ENCODE peak calls at places on chromosomes 1 and 21, in four cellular contexts. V is G401, R is MV-4-11, N is fibroblast of pulmonary artery. B is an unnamed sample.

GRCh38 chr1:38151399-38151798 is 104.8 kb upstream of the POU3F1 start:
- DNase-seq in R (no peak), V (no peak), N (no peak), B (no peak)

GRCh38 chr21:38631171-38631570 is 132.9 kb upstream of the ERG start:
- DNase-seq in V (no peak), R (peak), N (peak), B (peak)

GRCh38 chr21:34642211-34643075 is 26.4 kb upstream of the CLIC6 start:
- DNase-seq in R (peak), V (no peak), N (peak), B (peak)

GRCh38 chr1:27686223-27686990 is 14.4 kb upstream of the IFI6 start:
- DNase-seq in V (no peak), R (no peak), N (no peak), B (no peak)

GRCh38 chr1:19205403-19205802 is 4.7 kb downstream of the UBR4 start:
- DNase-seq in R (no peak), N (no peak), V (no peak), B (no peak)

GRCh38 chr1:112528076-112528475 is 19.3 kb downstream of the WNT2B start:
- DNase-seq in N (no peak), R (no peak), V (peak), B (no peak)

GRCh38 chr21:28436286-28436932 is 556.3 kb downstream of the LTN1 start:
- DNase-seq in V (no peak), N (peak), R (no peak), B (peak)

GRCh38 chr1:234836045-234836681 is 226.2 kb upstream of the IRF2BP2 start:
- DNase-seq in R (peak), V (peak), N (no peak), B (no peak)

GRCh38 chr1:226210571-226211176 is 12.8 kb upstream of the MIXL1 start:
- DNase-seq in R (no peak), V (no peak), N (no peak), B (no peak)

GRCh38 chr1:209838537-209838936 is 10.8 kb downstream of the UTP25 start:
- DNase-seq in R (no peak), N (no peak), V (no peak), B (no peak)

GRCh38 chr1:60589046-60589748 is 493.2 kb upstream of the NFIA start:
- DNase-seq in N (peak), R (no peak), V (no peak), B (peak)

GRCh38 chr1:228046421-228047182 is 35.9 kb upstream of the ARF1 start:
- DNase-seq in V (no peak), R (no peak), N (no peak), B (no peak)

GRCh38 chr1:53316058-53316741 is 11.7 kb downstream of the LRP8 start:
- DNase-seq in N (no peak), V (no peak), R (no peak), B (no peak)

GRCh38 chr1:203040518-203041275 is 14.4 kb downstream of the PPFIA4 start:
- DNase-seq in R (no peak), V (no peak), N (no peak), B (no peak)

GRCh38 chr1:15412843-15413242 is 3.2 kb downstream of the EFHD2 start:
- DNase-seq in N (no peak), R (no peak), V (peak), B (no peak)

GRCh38 chr1:52523376-52523775 is 29.5 kb downstream of the TUT4 start:
- DNase-seq in N (peak), V (no peak), R (no peak), B (no peak)

GRCh38 chr1:20878799-20879198 is 91.7 kb upstream of the HP1BP3 start:
- DNase-seq in V (no peak), R (no peak), N (no peak), B (no peak)

GRCh38 chr1:5747428-5748285 is 244.6 kb downstream of the NPHP4 start:
- DNase-seq in R (no peak), N (no peak), V (no peak), B (no peak)

GRCh38 chr1:208535518-208535917 is 291.3 kb upstream of the PLXNA2 start:
- DNase-seq in N (no peak), V (no peak), R (no peak), B (no peak)

GRCh38 chr1:46394108-46394871 is at the start of gene FAAH:
- DNase-seq in N (peak), R (no peak), V (peak), B (no peak)

GRCh38 chr1:41795205-41795762 is 123.4 kb downstream of the HIVEP3 start:
- DNase-seq in V (no peak), N (peak), R (peak), B (peak)

GRCh38 chr1:125086611-125087010 is 3901.8 kb downstream of the SRGAP2C start:
- DNase-seq in R (no peak), V (no peak), N (no peak), B (no peak)

GRCh38 chr1:98103617-98104284 is 182.9 kb upstream of the DPYD start:
- DNase-seq in V (no peak), R (no peak), N (peak), B (peak)

GRCh38 chr21:42929969-42930368 is 4.5 kb upstream of the ERVH48-1 start:
- DNase-seq in V (no peak), N (no peak), R (no peak), B (no peak)

GRCh38 chr1:214416417-214417212 is 134.8 kb downstream of the PTPN14 start:
- DNase-seq in R (no peak), N (peak), V (no peak), B (peak)

B was measured in fibroblast of the aortic adventitia.